ENCODE peak calls at places on chromosomes 4 and X, in four cellular contexts. P is endodermal cell, S is HepG2, D is MM.1S. G is an unnamed sample.

GRCh38 chr4:137125011-137125410 is 407.3 kb downstream of the PCDH18 start:
- DNase-seq in P (no peak), S (no peak), D (peak; percentile 49), G (peak; percentile 75)

GRCh38 chr4:103415801-103416200 is 217.7 kb upstream of the CENPE start:
- DNase-seq in P (no peak), S (no peak), D (no peak), G (no peak)

GRCh38 chr4:47427936-47428335 is 35.6 kb downstream of the COMMD8 start:
- DNase-seq in P (no peak), S (no peak), D (no peak), G (no peak)

GRCh38 chrX:103716967-103717366 is 6.3 kb downstream of the TMEM31 start:
- DNase-seq in P (no peak), S (no peak), D (no peak), G (peak; percentile 59)

GRCh38 chr4:3809451-3810110 is 43.4 kb downstream of the ADRA2C start:
- DNase-seq in P (no peak), S (no peak), D (no peak), G (no peak)

GRCh38 chrX:140822861-140823260 is 113.3 kb downstream of the LINC00632 start:
- DNase-seq in P (no peak), S (no peak), D (peak; percentile 32), G (no peak)

GRCh38 chr4:148052448-148052847 is 320.6 kb downstream of the ARHGAP10 start:
- DNase-seq in P (no peak), S (no peak), D (no peak), G (no peak)

GRCh38 chr4:169438057-169438480 is 167.3 kb upstream of the SH3RF1 start:
- DNase-seq in P (no peak), S (peak; percentile 39), D (no peak), G (no peak)

GRCh38 chrX:150774798-150775568 is 81.8 kb downstream of the MTMR1 start:
- DNase-seq in P (no peak), S (peak; percentile 2), D (no peak), G (no peak)

GRCh38 chr4:7430368-7430964 is 4.3 kb downstream of the PSAPL1 start:
- DNase-seq in P (peak; percentile 86), S (no peak), D (no peak), G (no peak)

GRCh38 chr4:152464030-152464823 is 71.7 kb downstream of the FBXW7 start:
- DNase-seq in P (no peak), S (no peak), D (no peak), G (no peak)

GRCh38 chr4:146368209-146368608 is 153.5 kb downstream of the SLC10A7 start:
- DNase-seq in P (no peak), S (no peak), D (no peak), G (peak; percentile 2)
- H3K4me3 ChIP-seq in P (no peak overlapping the region), S (no peak overlapping the region), D (no peak overlapping the region), G (no peak overlapping the region)

DNA sequence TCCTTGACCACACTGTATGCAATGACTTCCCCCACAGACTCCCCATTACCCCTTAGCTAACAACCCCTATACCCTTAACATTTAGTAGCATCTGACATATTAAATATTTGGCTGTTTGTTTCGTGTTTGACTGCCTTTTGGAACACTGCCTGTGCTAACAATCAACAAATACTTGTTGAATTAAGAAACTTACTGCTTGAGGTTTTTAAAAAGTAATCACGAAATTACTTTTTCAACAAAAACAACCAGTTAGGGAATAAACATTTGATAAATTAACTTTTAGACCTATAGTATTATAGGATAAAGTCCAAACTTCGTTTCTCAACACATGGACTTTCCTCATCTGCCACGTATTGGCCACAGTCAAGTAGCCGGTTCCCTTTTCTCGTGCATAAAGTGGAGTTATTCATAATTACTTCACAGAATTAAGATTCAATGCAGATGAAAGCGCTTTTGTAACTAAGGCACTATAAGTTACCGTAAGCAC is 555 bp upstream of the ELMOD2 start:
- DNase-seq in P (no peak), S (no peak), D (no peak), G (no peak)
- H3K9ac ChIP-seq in P (no peak overlapping the region), S (peak overlapping the region; percentile 12), D (no peak overlapping the region), G (peak overlapping the region; percentile 64)

GRCh38 chr4:188299161-188299560 is 159.9 kb downstream of the TRIML1 start:
- DNase-seq in P (no peak), S (no peak), D (no peak), G (no peak)

GRCh38 chr4:188295899-188296298 is 156.7 kb downstream of the TRIML1 start:
- DNase-seq in P (no peak), S (no peak), D (no peak), G (peak; percentile 37)

GRCh38 chr4:188297873-188298272 is 158.6 kb downstream of the TRIML1 start:
- DNase-seq in P (no peak), S (no peak), D (no peak), G (peak; percentile 39)
- H3K4me3 ChIP-seq in P (no peak overlapping the region), S (no peak overlapping the region), D (no peak overlapping the region), G (no peak overlapping the region)

DNA sequence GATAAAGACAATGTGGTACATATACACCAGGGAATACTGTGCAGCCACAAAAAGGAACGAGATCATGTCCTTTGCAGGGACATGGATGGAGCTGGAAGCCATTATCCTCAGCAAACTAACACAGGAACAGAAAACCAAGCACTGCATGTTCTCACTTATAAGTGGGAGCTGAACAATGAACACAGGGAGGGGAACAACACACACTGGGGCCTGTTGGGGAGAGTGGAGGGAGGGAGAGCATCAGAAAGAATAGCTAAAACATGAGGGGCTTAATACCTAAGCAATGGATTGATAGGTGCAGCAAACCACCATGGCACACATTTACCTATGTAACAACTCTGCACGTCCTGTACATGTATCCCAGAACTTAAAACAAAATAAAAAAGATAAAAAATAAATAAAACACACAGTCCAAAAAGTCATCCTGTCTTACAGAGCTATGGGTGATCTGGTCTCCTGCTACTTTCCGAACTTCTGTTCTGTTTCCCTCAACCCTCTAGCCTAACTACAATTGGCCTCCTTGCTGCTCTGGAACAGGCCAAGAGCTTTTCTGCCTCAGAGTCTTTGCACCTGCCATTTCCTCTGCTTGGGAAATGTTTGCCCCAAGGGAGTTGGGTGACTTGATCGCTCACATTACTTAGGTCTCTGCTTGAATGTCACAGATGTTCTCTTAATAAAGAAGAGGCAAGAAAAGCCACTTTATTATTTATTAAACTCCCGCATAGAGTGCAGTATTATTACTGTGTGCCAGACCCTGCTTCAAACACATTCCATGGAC is 1.1 kb upstream of the CD38 start:
- DNase-seq in P (no peak), S (no peak), D (no peak), G (no peak)
- H3K9ac ChIP-seq in P (no peak overlapping the region), S (no peak overlapping the region), D (no peak overlapping the region), G (no peak overlapping the region)

GRCh38 chr4:30855232-30855631 is 135.1 kb downstream of the PCDH7 start:
- DNase-seq in P (no peak), S (no peak), D (no peak), G (no peak)
- H3K4me3 ChIP-seq in P (no peak overlapping the region), S (no peak overlapping the region), D (no peak overlapping the region), G (no peak overlapping the region)

G was measured in adipocyte.